ENCODE peak calls at places on chromosomes 7 and 10, in eight cellular contexts. U is SK-N-SH, L is tibial nerve, D is A549, O is H1, P is stomach, I is suprapubic skin, N is esophagus muscularis mucosa. C is an unnamed sample.

GRCh38 chr10:123781324-123781900 is 110.2 kb downstream of the CPXM2 start:
- DNase-seq in U (no peak), L (no peak), D (no peak), O (no peak), P (no peak), I (no peak), N (no peak), C (no peak)

GRCh38 chr7:3780016-3780415 is 479.0 kb downstream of the SDK1 start:
- DNase-seq in U (no peak), L (no peak), D (no peak), O (no peak), P (no peak), I (no peak), N (no peak), C (no peak)

GRCh38 chr7:47218378-47219176 is 363.3 kb downstream of the TNS3 start:
- DNase-seq in U (no peak), L (no peak), D (no peak), O (no peak), P (no peak), I (no peak), N (peak), C (no peak)

GRCh38 chr7:35334511-35334910 is 80.6 kb upstream of the TBX20 start:
- DNase-seq in U (no peak), L (no peak), D (no peak), O (no peak), P (no peak), I (no peak), N (peak), C (no peak)

GRCh38 chr10:116848032-116848911 is 1.0 kb upstream of the ENO4 start:
- DNase-seq in U (no peak), L (no peak), D (no peak), O (no peak), P (no peak), I (no peak), N (no peak), C (no peak)

GRCh38 chr10:110269641-110270318 is 34.9 kb downstream of the SMNDC1 start:
- DNase-seq in U (no peak), L (no peak), D (no peak), O (no peak), P (peak), I (no peak), N (no peak), C (no peak)

GRCh38 chr10:61757525-61758397 is 95.0 kb downstream of the CABCOCO1 start:
- DNase-seq in U (no peak), L (no peak), D (no peak), O (no peak), P (no peak), I (no peak), N (no peak), C (no peak)

GRCh38 chr10:129643266-129643665 is 176.2 kb downstream of the MGMT start:
- DNase-seq in U (no peak), L (no peak), D (no peak), O (no peak), P (no peak), I (no peak), N (peak), C (no peak)

GRCh38 chr7:128404826-128405344 is 4.9 kb downstream of the IMPDH1 start:
- DNase-seq in U (peak), L (no peak), D (no peak), O (no peak), P (no peak), I (no peak), N (no peak), C (no peak)

GRCh38 chr10:29163746-29164145 is 125.1 kb upstream of the LYZL1 start:
- DNase-seq in U (no peak), L (no peak), D (peak), O (no peak), P (no peak), I (no peak), N (peak), C (no peak)

GRCh38 chr7:41047789-41048191 is 655.1 kb downstream of the INHBA start:
- DNase-seq in U (peak), L (no peak), D (no peak), O (no peak), P (no peak), I (no peak), N (peak), C (no peak)

GRCh38 chr10:48416584-48417232 is 110.2 kb downstream of the MAPK8 start:
- DNase-seq in U (no peak), L (no peak), D (no peak), O (no peak), P (no peak), I (no peak), N (no peak), C (no peak)

GRCh38 chr10:72756674-72757385 is 64.9 kb downstream of the MCU start:
- DNase-seq in U (no peak), L (no peak), D (no peak), O (peak), P (no peak), I (no peak), N (no peak), C (no peak)

GRCh38 chr7:92325850-92326249 is 80.1 kb downstream of the ANKIB1 start:
- DNase-seq in U (no peak), L (no peak), D (no peak), O (no peak), P (no peak), I (no peak), N (no peak), C (no peak)

GRCh38 chr10:12419279-12419847 is 70.0 kb downstream of the CAMK1D start:
- DNase-seq in U (no peak), L (no peak), D (no peak), O (no peak), P (no peak), I (peak), N (peak), C (no peak)

GRCh38 chr7:95421847-95422444 is 12.9 kb downstream of the PON2 start:
- DNase-seq in U (no peak), L (no peak), D (no peak), O (no peak), P (no peak), I (no peak), N (no peak), C (no peak)

GRCh38 chr7:74233655-74234280 is 20.4 kb downstream of the RFC2 start:
- DNase-seq in U (no peak), L (no peak), D (no peak), O (no peak), P (no peak), I (no peak), N (no peak), C (no peak)

GRCh38 chr7:21028186-21028989 is 241.7 kb upstream of the SP8 start:
- DNase-seq in U (no peak), L (no peak), D (no peak), O (no peak), P (no peak), I (no peak), N (no peak), C (no peak)

GRCh38 chr10:125661942-125662515 is 20.9 kb downstream of the TEX36 start:
- DNase-seq in U (no peak), L (no peak), D (no peak), O (no peak), P (no peak), I (no peak), N (no peak), C (no peak)

GRCh38 chr10:90751107-90751997 is 106.5 kb downstream of the HTR7 start:
- DNase-seq in U (peak), L (no peak), D (peak), O (no peak), P (no peak), I (no peak), N (no peak), C (no peak)

GRCh38 chr10:131647789-131648188 is 253.0 kb upstream of the PPP2R2D start:
- DNase-seq in U (no peak), L (no peak), D (no peak), O (no peak), P (no peak), I (no peak), N (peak), C (no peak)

GRCh38 chr10:123838596-123839310 is 52.9 kb downstream of the CPXM2 start:
- DNase-seq in U (no peak), L (no peak), D (no peak), O (no peak), P (no peak), I (no peak), N (peak), C (no peak)

GRCh38 chr7:1758417-1758858 is 88.4 kb downstream of the ELFN1 start:
- DNase-seq in U (peak), L (no peak), D (peak), O (no peak), P (no peak), I (no peak), N (no peak), C (no peak)

GRCh38 chr10:70354566-70355233 is 27.7 kb downstream of the LRRC20 start:
- DNase-seq in U (peak), L (no peak), D (no peak), O (no peak), P (no peak), I (no peak), N (no peak), C (no peak)
- H3K4me3 ChIP-seq in U (no peak), L (no peak), D (no peak), O (no peak), P (no peak), I (no peak), N (no peak), C (no peak)

DNA sequence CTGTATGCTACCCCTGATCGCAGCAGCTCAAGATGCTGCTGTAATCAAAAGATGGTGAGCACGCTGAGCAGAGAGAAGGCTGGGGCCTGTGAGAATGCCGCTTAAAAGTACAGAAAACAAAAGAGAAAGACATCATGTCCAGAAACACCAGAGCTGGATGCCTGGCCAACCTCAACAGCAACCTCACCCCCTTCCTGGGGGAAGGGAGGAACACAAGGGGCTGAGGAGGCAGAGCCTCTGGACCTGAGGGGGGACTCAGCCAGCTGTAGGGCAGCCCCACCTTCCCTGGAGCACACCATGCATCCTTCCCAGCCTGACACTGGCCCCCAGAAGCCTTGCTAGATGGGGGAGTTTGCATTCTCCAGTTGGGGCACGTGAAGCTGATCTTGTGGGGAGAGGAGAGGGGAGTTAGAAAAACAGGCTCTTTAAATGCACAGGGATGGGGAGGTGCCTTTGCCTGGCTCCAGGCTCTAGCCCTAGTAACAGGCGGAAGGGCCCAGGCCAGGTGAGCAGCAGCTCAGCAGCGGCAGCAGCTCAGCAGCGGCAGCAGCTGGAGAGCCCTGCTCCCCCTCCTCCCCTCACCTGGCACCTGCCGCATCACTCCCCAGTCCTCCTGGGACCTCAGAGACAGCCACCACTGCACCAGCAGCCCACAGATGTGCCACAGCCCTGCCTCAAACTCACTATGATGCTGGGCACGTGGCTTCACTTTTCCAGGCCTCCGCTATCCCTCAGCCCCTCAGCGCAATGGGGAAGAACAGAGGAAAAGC is 156.3 kb downstream of the NEURL1 start:
- DNase-seq in U (no peak), L (no peak), D (no peak), O (no peak), P (no peak), I (no peak), N (no peak), C (peak)
- H3K27ac ChIP-seq in U (peak), L (peak), D (no peak), O (no peak), P (peak), I (peak), N (peak), C (peak)

GRCh38 chr7:22174574-22174953 is 182.4 kb downstream of the RAPGEF5 start:
- DNase-seq in U (no peak), L (no peak), D (no peak), O (no peak), P (no peak), I (no peak), N (no peak), C (no peak)
- TF ChIP-seq EP300 in U (no peak), L (no peak), D (no peak), O (no peak), P (no peak), I (no peak), N (no peak), C (no peak)

GRCh38 chr10:58397830-58398229 is 12.6 kb downstream of the TFAM start:
- DNase-seq in U (no peak), L (no peak), D (no peak), O (no peak), P (no peak), I (no peak), N (no peak), C (no peak)

GRCh38 chr10:58399410-58399809 is 14.2 kb downstream of the TFAM start:
- DNase-seq in U (no peak), L (no peak), D (no peak), O (no peak), P (no peak), I (no peak), N (no peak), C (no peak)

GRCh38 chr10:58394471-58394870 is 9.3 kb downstream of the TFAM start:
- DNase-seq in U (no peak), L (no peak), D (no peak), O (no peak), P (no peak), I (no peak), N (no peak), C (no peak)

GRCh38 chr10:58393317-58393716 is 8.1 kb downstream of the TFAM start:
- DNase-seq in U (no peak), L (no peak), D (no peak), O (no peak), P (no peak), I (no peak), N (no peak), C (no peak)

DNA sequence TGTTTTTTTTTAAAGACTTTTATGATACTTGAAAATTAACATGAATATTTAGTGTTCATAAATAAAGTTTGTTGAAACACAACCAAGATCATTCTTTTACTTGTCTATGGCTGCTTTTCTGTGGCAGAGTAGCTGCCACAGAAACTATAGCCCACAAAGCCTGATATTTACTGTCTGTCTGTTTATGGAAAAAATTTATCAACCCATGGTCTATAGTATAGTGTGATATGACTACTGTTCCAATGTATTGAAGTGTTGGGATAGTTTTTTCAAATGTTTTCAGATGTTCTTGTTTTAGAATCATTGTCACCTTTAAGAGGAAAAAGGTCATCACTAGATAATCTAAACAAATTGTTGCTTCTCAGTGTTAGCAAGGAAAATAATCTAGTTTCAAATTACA is 10.8 kb downstream of the TFAM start:
- DNase-seq in U (no peak), L (no peak), D (no peak), O (no peak), P (no peak), I (no peak), N (no peak), C (no peak)
- H3K4me3 ChIP-seq in U (no peak), L (no peak), D (no peak), O (no peak), P (no peak), I (no peak), N (no peak), C (no peak)

DNA sequence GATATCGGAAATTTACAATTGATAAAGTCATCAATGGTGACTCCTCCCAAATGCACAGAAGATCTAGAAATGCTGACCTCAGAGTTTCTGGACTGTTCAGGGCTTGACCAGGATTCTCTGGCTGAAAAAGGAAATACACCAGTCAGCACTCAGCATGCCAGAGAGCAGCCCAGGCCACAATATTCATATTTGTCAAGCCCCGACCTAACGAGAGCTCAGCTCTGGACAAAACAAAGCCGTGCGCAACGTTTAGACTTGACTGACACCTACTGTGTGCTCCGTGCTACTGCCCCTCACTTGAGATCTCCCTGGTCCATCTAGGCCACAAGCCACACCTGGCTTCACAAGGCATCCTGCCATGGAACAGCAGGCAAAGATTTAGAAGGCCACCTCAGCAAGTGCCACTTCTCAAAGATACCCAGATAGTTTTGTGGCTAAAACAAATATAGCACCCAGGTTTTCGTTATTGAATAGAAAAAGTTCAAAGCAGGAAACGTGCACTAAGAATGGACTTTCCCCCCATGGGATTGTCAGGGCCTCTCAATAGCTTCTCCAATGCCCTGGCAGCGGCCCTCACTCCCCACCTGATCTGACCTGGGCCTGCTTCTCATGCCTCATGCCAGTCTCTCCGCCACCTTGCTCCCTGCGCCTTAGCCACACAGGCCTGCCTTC is 218.3 kb downstream of the FAM107B start:
- DNase-seq in U (no peak), L (no peak), D (peak), O (no peak), P (no peak), I (no peak), N (no peak), C (no peak)
- H3K27ac ChIP-seq in U (no peak), L (peak), D (peak), O (no peak), P (peak), I (no peak), N (peak), C (no peak)

GRCh38 chr10:22807238-22807637 is 92.9 kb upstream of the PIP4K2A start:
- DNase-seq in U (no peak), L (no peak), D (no peak), O (no peak), P (no peak), I (no peak), N (no peak), C (no peak)
- TF ChIP-seq EP300 in U (no peak), L (no peak), D (no peak), O (no peak), P (no peak), I (no peak), N (no peak), C (no peak)

GRCh38 chr7:151250181-151251095 is 1.9 kb upstream of the SMARCD3 start:
- DNase-seq in U (no peak), L (no peak), D (no peak), O (no peak), P (no peak), I (peak), N (no peak), C (peak)
- H3K4me3 ChIP-seq in U (no peak), L (no peak), D (no peak), O (no peak), P (peak), I (peak), N (peak), C (no peak)

GRCh38 chr7:100219271-100219737 is 445 bp upstream of the PVRIG start:
- DNase-seq in U (no peak), L (no peak), D (no peak), O (no peak), P (no peak), I (no peak), N (no peak), C (no peak)

GRCh38 chr7:100220833-100221718 is 1.3 kb downstream of the PVRIG start:
- DNase-seq in U (no peak), L (no peak), D (no peak), O (no peak), P (peak), I (no peak), N (no peak), C (no peak)

GRCh38 chr7:100222445-100223132 is 2.8 kb downstream of the PVRIG start:
- DNase-seq in U (no peak), L (no peak), D (no peak), O (no peak), P (no peak), I (no peak), N (no peak), C (no peak)

GRCh38 chr7:100221767-100222444 is 2.2 kb downstream of the PVRIG start:
- DNase-seq in U (no peak), L (no peak), D (no peak), O (no peak), P (no peak), I (no peak), N (no peak), C (no peak)
- H3K27ac ChIP-seq in U (no peak), L (no peak), D (no peak), O (no peak), P (peak), I (no peak), N (no peak), C (no peak)

GRCh38 chr7:7883394-7883793 is 85.2 kb upstream of the GLCCI1 start:
- DNase-seq in U (no peak), L (no peak), D (no peak), O (no peak), P (no peak), I (no peak), N (no peak), C (no peak)

GRCh38 chr7:7881581-7881980 is 87.0 kb upstream of the GLCCI1 start:
- DNase-seq in U (no peak), L (no peak), D (no peak), O (no peak), P (no peak), I (no peak), N (no peak), C (no peak)

GRCh38 chr7:7884855-7885254 is 83.7 kb upstream of the GLCCI1 start:
- DNase-seq in U (no peak), L (no peak), D (no peak), O (no peak), P (no peak), I (no peak), N (no peak), C (no peak)

GRCh38 chr7:7882888-7883287 is 85.7 kb upstream of the GLCCI1 start:
- DNase-seq in U (no peak), L (no peak), D (no peak), O (no peak), P (no peak), I (no peak), N (no peak), C (no peak)
- TF ChIP-seq EP300 in U (no peak), L (no peak), D (no peak), O (no peak), P (no peak), I (no peak), N (no peak), C (no peak)

C was measured in ovary.